ENCODE peak calls at places on chromosomes 16 and 17, in four cellular contexts. One of them, this sample, is unnamed.

GRCh38 chr16:89827383-89828198 is 684 bp upstream of the SPIRE2 start:
- DNase-seq in tibial artery: no peak
- DNase-seq in GM12865: no peak
- DNase-seq in upper lobe of right lung: no peak
- DNase-seq in this sample: no peak

GRCh38 chr17:51015145-51015558 is 105.5 kb downstream of the SPAG9 start:
- DNase-seq in tibial artery: no peak
- DNase-seq in upper lobe of right lung: no peak
- DNase-seq in GM12865: peak
- DNase-seq in this sample: no peak

GRCh38 chr17:80833952-80834895 is 157.4 kb upstream of the CHMP6 start:
- DNase-seq in GM12865: no peak
- DNase-seq in upper lobe of right lung: peak
- DNase-seq in tibial artery: peak
- DNase-seq in this sample: no peak

GRCh38 chr16:54985668-54986067 is 55.0 kb downstream of the IRX5 start:
- DNase-seq in tibial artery: no peak
- DNase-seq in upper lobe of right lung: no peak
- DNase-seq in GM12865: no peak
- DNase-seq in this sample: no peak

GRCh38 chr16:67555795-67556212 is 6.5 kb upstream of the CTCF start:
- DNase-seq in GM12865: peak
- DNase-seq in tibial artery: no peak
- DNase-seq in upper lobe of right lung: no peak
- DNase-seq in this sample: no peak

GRCh38 chr16:73053379-73054130 is 5.6 kb upstream of the ZFHX3 start:
- DNase-seq in tibial artery: peak
- DNase-seq in upper lobe of right lung: no peak
- DNase-seq in GM12865: no peak
- DNase-seq in this sample: no peak

GRCh38 chr16:85844786-85845185 is 45.3 kb downstream of the COX4I1 start:
- DNase-seq in GM12865: no peak
- DNase-seq in upper lobe of right lung: no peak
- DNase-seq in tibial artery: no peak
- DNase-seq in this sample: no peak

GRCh38 chr17:43846221-43846712 is 709 bp upstream of the CD300LG start:
- DNase-seq in upper lobe of right lung: peak
- DNase-seq in GM12865: peak
- DNase-seq in tibial artery: peak
- DNase-seq in this sample: peak

GRCh38 chr16:11650641-11651591 is 17.3 kb upstream of the SNN start:
- DNase-seq in tibial artery: no peak
- DNase-seq in GM12865: no peak
- DNase-seq in upper lobe of right lung: no peak
- DNase-seq in this sample: no peak

GRCh38 chr17:27265333-27265732 is 28.6 kb upstream of the WSB1 start:
- DNase-seq in upper lobe of right lung: no peak
- DNase-seq in tibial artery: no peak
- DNase-seq in GM12865: no peak
- DNase-seq in this sample: no peak

GRCh38 chr17:37884516-37884915 is 39.7 kb upstream of the TBC1D3K start:
- DNase-seq in tibial artery: no peak
- DNase-seq in upper lobe of right lung: no peak
- DNase-seq in GM12865: peak
- DNase-seq in this sample: no peak

GRCh38 chr16:9256196-9256595 is 164.8 kb downstream of the HAPSTR1 start:
- DNase-seq in tibial artery: no peak
- DNase-seq in GM12865: peak
- DNase-seq in upper lobe of right lung: no peak
- DNase-seq in this sample: peak

GRCh38 chr17:1720856-1721386 is 3.6 kb upstream of the WDR81 start:
- DNase-seq in upper lobe of right lung: peak
- DNase-seq in tibial artery: peak
- DNase-seq in GM12865: peak
- DNase-seq in this sample: peak

GRCh38 chr17:16980061-16980460 is 8.1 kb upstream of the TNFRSF13B start:
- DNase-seq in tibial artery: no peak
- DNase-seq in GM12865: peak
- DNase-seq in upper lobe of right lung: no peak
- DNase-seq in this sample: no peak

GRCh38 chr17:32388613-32389459 is 38.9 kb downstream of the ZNF207 start:
- DNase-seq in tibial artery: no peak
- DNase-seq in upper lobe of right lung: no peak
- DNase-seq in GM12865: no peak
- DNase-seq in this sample: no peak

GRCh38 chr17:34099859-34100258 is 155.2 kb upstream of the CCL2 start:
- DNase-seq in upper lobe of right lung: no peak
- DNase-seq in tibial artery: no peak
- DNase-seq in GM12865: no peak
- DNase-seq in this sample: no peak

GRCh38 chr16:1987198-1987597 is 2.6 kb upstream of the SYNGR3 start:
- DNase-seq in upper lobe of right lung: no peak
- DNase-seq in GM12865: no peak
- DNase-seq in tibial artery: no peak
- DNase-seq in this sample: no peak

GRCh38 chr17:2692781-2693135 is 18.8 kb downstream of the CLUH start:
- DNase-seq in upper lobe of right lung: no peak
- DNase-seq in GM12865: no peak
- DNase-seq in tibial artery: no peak
- DNase-seq in this sample: no peak

GRCh38 chr17:6610011-6610410 is 30.5 kb downstream of the KIAA0753 start:
- DNase-seq in GM12865: no peak
- DNase-seq in tibial artery: no peak
- DNase-seq in upper lobe of right lung: no peak
- DNase-seq in this sample: no peak

GRCh38 chr17:79776378-79777165 is 1.4 kb upstream of the CBX2 start:
- DNase-seq in GM12865: no peak
- DNase-seq in upper lobe of right lung: no peak
- DNase-seq in tibial artery: no peak
- DNase-seq in this sample: no peak

GRCh38 chr17:27424941-27425340 is 31.3 kb upstream of the KSR1 start:
- DNase-seq in tibial artery: no peak
- DNase-seq in GM12865: no peak
- DNase-seq in upper lobe of right lung: peak
- DNase-seq in this sample: no peak

GRCh38 chr16:23134274-23134673 is 15.0 kb downstream of the USP31 start:
- DNase-seq in GM12865: no peak
- DNase-seq in tibial artery: no peak
- DNase-seq in upper lobe of right lung: no peak
- DNase-seq in this sample: no peak

GRCh38 chr17:81044764-81045589 is 10.0 kb downstream of the BAIAP2 start:
- DNase-seq in upper lobe of right lung: peak
- DNase-seq in GM12865: no peak
- DNase-seq in tibial artery: peak
- DNase-seq in this sample: no peak

GRCh38 chr17:9050801-9051401 is 29.6 kb downstream of the NTN1 start:
- DNase-seq in tibial artery: no peak
- DNase-seq in GM12865: no peak
- DNase-seq in upper lobe of right lung: no peak
- DNase-seq in this sample: no peak

GRCh38 chr17:17055286-17056166 is 13.3 kb downstream of the MPRIP start:
- DNase-seq in tibial artery: peak
- DNase-seq in GM12865: no peak
- DNase-seq in upper lobe of right lung: peak
- DNase-seq in this sample: no peak

GRCh38 chr17:29683481-29683880 is 60.8 kb upstream of the CORO6 start:
- DNase-seq in tibial artery: no peak
- DNase-seq in upper lobe of right lung: no peak
- DNase-seq in GM12865: no peak
- DNase-seq in this sample: no peak

GRCh38 chr16:76639685-76640289 is 362.6 kb downstream of the CNTNAP4 start:
- DNase-seq in tibial artery: no peak
- DNase-seq in GM12865: peak
- DNase-seq in upper lobe of right lung: no peak
- DNase-seq in this sample: no peak

GRCh38 chr17:44998646-44999045 is 30.5 kb upstream of the C1QL1 start:
- DNase-seq in GM12865: no peak
- DNase-seq in upper lobe of right lung: no peak
- DNase-seq in tibial artery: no peak
- DNase-seq in this sample: no peak

GRCh38 chr17:68733241-68734176 is 132.3 kb upstream of the FAM20A start:
- DNase-seq in GM12865: no peak
- DNase-seq in tibial artery: peak
- DNase-seq in upper lobe of right lung: no peak
- DNase-seq in this sample: no peak

GRCh38 chr16:68689921-68690320 is 44.8 kb downstream of the CDH3 start:
- DNase-seq in GM12865: no peak
- DNase-seq in tibial artery: no peak
- DNase-seq in upper lobe of right lung: no peak
- DNase-seq in this sample: no peak

GRCh38 chr16:2706085-2706484 is 13.9 kb downstream of the PRSS27 start:
- DNase-seq in upper lobe of right lung: no peak
- DNase-seq in tibial artery: no peak
- DNase-seq in GM12865: no peak
- DNase-seq in this sample: no peak

GRCh38 chr17:45816966-45817365 is 27.7 kb upstream of the SPPL2C start:
- DNase-seq in tibial artery: no peak
- DNase-seq in GM12865: no peak
- DNase-seq in upper lobe of right lung: no peak
- DNase-seq in this sample: no peak

GRCh38 chr16:27369806-27370205 is 32.2 kb upstream of the IL21R start:
- DNase-seq in GM12865: no peak
- DNase-seq in upper lobe of right lung: peak
- DNase-seq in tibial artery: no peak
- DNase-seq in this sample: no peak

GRCh38 chr16:84088695-84089395 is 27.9 kb downstream of the MBTPS1 start:
- DNase-seq in upper lobe of right lung: no peak
- DNase-seq in tibial artery: no peak
- DNase-seq in GM12865: peak
- DNase-seq in this sample: peak

GRCh38 chr17:77959926-77960521 is 1.5 kb downstream of the TNRC6C start:
- DNase-seq in GM12865: no peak
- DNase-seq in tibial artery: no peak
- DNase-seq in upper lobe of right lung: no peak
- DNase-seq in this sample: peak

GRCh38 chr17:386145-386876 is 33.7 kb upstream of the RPH3AL start:
- DNase-seq in upper lobe of right lung: peak
- DNase-seq in GM12865: peak
- DNase-seq in tibial artery: peak
- DNase-seq in this sample: peak

GRCh38 chr16:768428-768827 is 7.9 kb downstream of the MSLN start:
- DNase-seq in upper lobe of right lung: no peak
- DNase-seq in tibial artery: no peak
- DNase-seq in GM12865: no peak
- DNase-seq in this sample: no peak

GRCh38 chr17:48612854-48613691 is 2.0 kb downstream of the HOXB8 start:
- DNase-seq in upper lobe of right lung: no peak
- DNase-seq in GM12865: peak
- DNase-seq in tibial artery: no peak
- DNase-seq in this sample: peak
- TF ChIP-seq CTCF in upper lobe of right lung: no peak
- TF ChIP-seq CTCF in GM12865: peak
- TF ChIP-seq CTCF in tibial artery: peak
- TF ChIP-seq CTCF in this sample: peak

GRCh38 chr16:30478766-30479478 is 6.4 kb downstream of the ITGAL start:
- DNase-seq in upper lobe of right lung: no peak
- DNase-seq in tibial artery: no peak
- DNase-seq in GM12865: no peak
- DNase-seq in this sample: no peak

GRCh38 chr16:30476991-30477390 is 4.4 kb downstream of the ITGAL start:
- DNase-seq in tibial artery: no peak
- DNase-seq in GM12865: no peak
- DNase-seq in upper lobe of right lung: no peak
- DNase-seq in this sample: no peak

GRCh38 chr16:30485818-30486436 is 13.4 kb downstream of the ITGAL start:
- DNase-seq in upper lobe of right lung: no peak
- DNase-seq in tibial artery: no peak
- DNase-seq in GM12865: no peak
- DNase-seq in this sample: no peak

GRCh38 chr16:30484887-30485286 is 12.3 kb downstream of the ITGAL start:
- DNase-seq in tibial artery: no peak
- DNase-seq in GM12865: no peak
- DNase-seq in upper lobe of right lung: no peak
- DNase-seq in this sample: no peak

DNA sequence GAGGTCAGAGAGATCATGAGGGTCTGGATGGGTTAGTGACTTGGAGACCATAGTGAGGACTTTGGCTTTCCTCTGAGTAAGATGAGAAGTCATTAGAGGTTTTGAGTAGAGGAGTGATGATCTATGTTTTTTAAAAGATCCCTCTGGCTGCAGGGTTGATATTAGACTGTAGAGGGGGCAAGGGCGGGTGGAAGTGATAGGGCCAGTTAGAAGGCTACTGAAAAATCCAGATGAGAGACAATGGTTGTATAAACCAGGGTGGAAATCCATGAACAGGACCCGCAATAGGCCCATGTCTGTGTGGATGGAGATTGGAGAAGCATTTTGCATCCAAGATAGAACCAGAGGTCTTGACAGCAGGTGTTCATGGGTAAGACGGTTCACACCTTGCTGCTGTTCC is 9.8 kb downstream of the ITGAL start:
- DNase-seq in GM12865: no peak
- DNase-seq in upper lobe of right lung: no peak
- DNase-seq in tibial artery: no peak
- DNase-seq in this sample: peak
- TF ChIP-seq CTCF in GM12865: peak
- TF ChIP-seq CTCF in upper lobe of right lung: no peak
- TF ChIP-seq CTCF in tibial artery: no peak
- TF ChIP-seq CTCF in this sample: peak

DNA sequence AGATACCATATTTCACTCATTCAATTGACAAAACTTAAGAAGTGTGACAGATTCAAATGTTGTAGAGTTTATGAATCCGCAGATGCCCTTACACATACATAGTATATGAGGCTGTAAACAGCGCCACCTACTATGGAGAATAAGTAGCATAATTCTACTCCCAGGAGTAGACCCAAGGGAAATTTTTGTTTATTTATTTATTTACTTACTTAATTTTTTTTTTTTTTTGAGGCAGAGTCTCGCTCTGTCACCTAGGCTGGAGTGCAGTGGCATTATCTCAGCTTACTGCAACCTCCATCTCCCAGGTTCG is 35.5 kb downstream of the GAN start:
- DNase-seq in upper lobe of right lung: no peak
- DNase-seq in tibial artery: no peak
- DNase-seq in GM12865: no peak
- DNase-seq in this sample: no peak
- TF ChIP-seq CTCF in upper lobe of right lung: no peak
- TF ChIP-seq CTCF in tibial artery: no peak
- TF ChIP-seq CTCF in GM12865: no peak
- TF ChIP-seq CTCF in this sample: no peak

GRCh38 chr16:12907670-12908233 is 6.4 kb downstream of the SHISA9 start:
- DNase-seq in GM12865: peak
- DNase-seq in tibial artery: no peak
- DNase-seq in upper lobe of right lung: no peak
- DNase-seq in this sample: peak
- TF ChIP-seq CTCF in GM12865: peak
- TF ChIP-seq CTCF in tibial artery: no peak
- TF ChIP-seq CTCF in upper lobe of right lung: no peak
- TF ChIP-seq CTCF in this sample: no peak